ENCODE peak calls at places on chromosomes 4 and X, in four cellular contexts. J is hepatocyte, H is GM23248, N is AG04449. Q is an unnamed sample.
A peak's percentile ranks its signal among the peaks of the same experiment; 100 is the strongest.

GRCh38 chrX:135454816-135455215 is 33.1 kb downstream of the SMIM10L2A start:
- DNase-seq in J (no peak), H (no peak), N (no peak), Q (no peak)

GRCh38 chrX:150856101-150856500 is 42.4 kb downstream of the CD99L2 start:
- DNase-seq in H (peak; percentile 7), J (no peak), N (no peak), Q (no peak)

GRCh38 chr4:182265881-182266280 is 22.7 kb downstream of the TENM3 start:
- DNase-seq in N (no peak), J (no peak), H (no peak), Q (peak; percentile 9)

GRCh38 chr4:26779674-26780073 is 81.0 kb upstream of the STIM2 start:
- DNase-seq in J (no peak), H (peak; percentile 49), N (no peak), Q (no peak)

GRCh38 chr4:174808836-174809235 is 20.2 kb downstream of the GLRA3 start:
- DNase-seq in N (no peak), J (no peak), H (no peak), Q (no peak)

GRCh38 chr4:8438743-8439142 is 1.8 kb downstream of the ACOX3 start:
- DNase-seq in H (no peak), N (no peak), J (no peak), Q (no peak)

GRCh38 chr4:91319869-91320268 is 983.9 kb upstream of the GRID2 start:
- DNase-seq in N (no peak), H (no peak), J (no peak), Q (no peak)

GRCh38 chr4:123158576-123158975 is 236.2 kb upstream of the NUDT6 start:
- DNase-seq in N (no peak), H (no peak), J (no peak), Q (no peak)

GRCh38 chrX:1685460-1685859 is 70.6 kb downstream of the ASMT start:
- DNase-seq in H (no peak), J (no peak), N (no peak), Q (no peak)

GRCh38 chrX:44060221-44060620 is 87.0 kb upstream of the NDP start:
- DNase-seq in H (no peak), J (no peak), N (no peak), Q (no peak)

GRCh38 chrX:72360326-72360725 is 54.6 kb upstream of the CITED1 start:
- DNase-seq in H (no peak), J (no peak), N (no peak), Q (no peak)

GRCh38 chr4:110245567-110245966 is 47.2 kb upstream of the ELOVL6 start:
- DNase-seq in J (no peak), H (peak; percentile 71), N (no peak), Q (no peak)

GRCh38 chrX:2933125-2933900 is 4.2 kb upstream of the ARSD start:
- DNase-seq in H (no peak), N (no peak), J (no peak), Q (no peak)

GRCh38 chr4:111806331-111806730 is 338.9 kb upstream of the FAM241A start:
- DNase-seq in J (peak; percentile 50), N (no peak), H (peak; percentile 3), Q (peak; percentile 21)

GRCh38 chrX:133913658-133914388 is 71.6 kb downstream of the GPC3 start:
- DNase-seq in H (no peak), J (no peak), N (no peak), Q (no peak)

GRCh38 chr4:37964734-37965457 is 4.7 kb downstream of the PTTG2 start:
- DNase-seq in J (no peak), N (no peak), H (no peak), Q (no peak)

GRCh38 chr4:96677499-96677898 is 837.6 kb downstream of the PDHA2 start:
- DNase-seq in H (no peak), N (no peak), J (no peak), Q (no peak)

GRCh38 chrX:22538581-22538980 is 265.9 kb downstream of the CBLL2 start:
- DNase-seq in J (no peak), N (no peak), H (peak; percentile 14), Q (no peak)

GRCh38 chr4:112061418-112061817 is 83.8 kb upstream of the FAM241A start:
- DNase-seq in N (no peak), J (no peak), H (no peak), Q (no peak)

GRCh38 chr4:147994076-147994475 is 262.2 kb downstream of the ARHGAP10 start:
- DNase-seq in J (no peak), N (peak; percentile 36), H (no peak), Q (no peak)

GRCh38 chrX:135328421-135329005 is 19.2 kb downstream of the ETDC start:
- DNase-seq in H (peak; percentile 57), J (no peak), N (no peak), Q (no peak)

GRCh38 chr4:75101906-75102888 is 169.3 kb downstream of the PARM1 start:
- DNase-seq in N (no peak), J (no peak), H (no peak), Q (no peak)

GRCh38 chrX:21932277-21932996 is 8.1 kb upstream of the SMS start:
- DNase-seq in H (peak; percentile 91), J (no peak), N (no peak), Q (peak; percentile 21)

Q was measured in HepG2.